ENCODE peak calls at places on chromosomes 4 and X, in seven cellular contexts. S, T, U, G, X, P and C are unnamed samples.

GRCh38 chr4:38009421-38009820 is 49.2 kb downstream of the PTTG2 start:
- DNase-seq in S (no peak), T (no peak), U (no peak), G (no peak), X (no peak), P (no peak), C (no peak)

GRCh38 chrX:117510453-117510852 is 606.2 kb downstream of the KLHL13 start:
- DNase-seq in S (no peak), T (no peak), U (peak; percentile 41), G (no peak), X (no peak), P (peak; percentile 11), C (no peak)

GRCh38 chr4:91325495-91325894 is 978.3 kb upstream of the GRID2 start:
- DNase-seq in S (no peak), T (no peak), U (no peak), G (no peak), X (no peak), P (peak; percentile 19), C (no peak)

GRCh38 chrX:41259516-41259915 is 74.4 kb upstream of the DDX3X start:
- DNase-seq in S (no peak), T (no peak), U (no peak), G (no peak), X (no peak), P (peak; percentile 15), C (no peak)

GRCh38 chr4:184331155-184331995 is 113.7 kb upstream of the ENPP6 start:
- DNase-seq in S (peak; percentile 83), T (peak; percentile 28), U (no peak), G (no peak), X (no peak), P (peak; percentile 40), C (no peak)

GRCh38 chrX:109954333-109954732 is 48.6 kb upstream of the TMEM164 start:
- DNase-seq in S (no peak), T (no peak), U (no peak), G (no peak), X (no peak), P (no peak), C (no peak)

GRCh38 chr4:180741703-180742102 is 1501.5 kb upstream of the TENM3 start:
- DNase-seq in S (no peak), T (no peak), U (no peak), G (no peak), X (no peak), P (no peak), C (no peak)

GRCh38 chr4:22897520-22898108 is 204.9 kb downstream of the GBA3 start:
- DNase-seq in S (no peak), T (no peak), U (peak; percentile 39), G (no peak), X (no peak), P (no peak), C (no peak)

GRCh38 chrX:14352511-14352910 is 176.8 kb upstream of the GLRA2 start:
- DNase-seq in S (no peak), T (no peak), U (no peak), G (no peak), X (no peak), P (no peak), C (no peak)

GRCh38 chrX:31603411-31604120 is 531.7 kb upstream of the FTHL17 start:
- DNase-seq in S (no peak), T (no peak), U (no peak), G (no peak), X (no peak), P (no peak), C (no peak)

GRCh38 chrX:37383313-37383712 is 34.1 kb downstream of the PRRG1 start:
- DNase-seq in S (no peak), T (no peak), U (no peak), G (no peak), X (no peak), P (no peak), C (no peak)

GRCh38 chr4:41257901-41258300 is 1.2 kb downstream of the UCHL1 start:
- DNase-seq in S (no peak), T (no peak), U (peak; percentile 57), G (no peak), X (no peak), P (no peak), C (no peak)

GRCh38 chr4:125368161-125368560 is 53.4 kb downstream of the FAT4 start:
- DNase-seq in S (no peak), T (no peak), U (no peak), G (no peak), X (no peak), P (no peak), C (no peak)

GRCh38 chr4:80489798-80490197 is 154.3 kb downstream of the CFAP299 start:
- DNase-seq in S (no peak), T (no peak), U (no peak), G (no peak), X (no peak), P (no peak), C (no peak)

GRCh38 chrX:155027509-155028066 is 944 bp downstream of the FUNDC2 start:
- DNase-seq in S (peak; percentile 21), T (no peak), U (no peak), G (no peak), X (no peak), P (peak; percentile 28), C (no peak)

GRCh38 chrX:147891886-147892285 is 19.8 kb upstream of the FMR1 start:
- DNase-seq in S (no peak), T (no peak), U (no peak), G (no peak), X (no peak), P (no peak), C (no peak)

GRCh38 chrX:155819966-155820491 is 61.1 kb upstream of the VAMP7 start:
- DNase-seq in S (peak; percentile 70), T (no peak), U (peak; percentile 68), G (peak; percentile 61), X (no peak), P (peak; percentile 74), C (peak; percentile 43)

GRCh38 chr4:59126159-59126558 is 2016.0 kb upstream of the IGFBP7 start:
- DNase-seq in S (no peak), T (no peak), U (no peak), G (no peak), X (no peak), P (no peak), C (no peak)

GRCh38 chr4:150368667-150369066 is 213.3 kb upstream of the MAB21L2 start:
- DNase-seq in S (no peak), T (no peak), U (no peak), G (no peak), X (no peak), P (no peak), C (no peak)

GRCh38 chr4:124337874-124338273 is 374.7 kb downstream of the ANKRD50 start:
- DNase-seq in S (no peak), T (no peak), U (no peak), G (peak; percentile 60), X (no peak), P (peak; percentile 57), C (no peak)

GRCh38 chr4:80265571-80266266 is 745 bp upstream of the FGF5 start:
- DNase-seq in S (no peak), T (no peak), U (peak; percentile 38), G (no peak), X (no peak), P (no peak), C (no peak)

GRCh38 chrX:105475801-105476200 is 255.3 kb upstream of the TEX13A start:
- DNase-seq in S (no peak), T (no peak), U (no peak), G (no peak), X (no peak), P (no peak), C (no peak)

GRCh38 chr4:121143126-121143525 is 21.0 kb downstream of the TNIP3 start:
- DNase-seq in S (no peak), T (no peak), U (no peak), G (no peak), X (no peak), P (no peak), C (no peak)

GRCh38 chr4:141711211-141711610 is 74.8 kb downstream of the IL15 start:
- DNase-seq in S (no peak), T (no peak), U (peak; percentile 16), G (no peak), X (no peak), P (peak; percentile 42), C (no peak)

GRCh38 chr4:98573791-98574190 is 84.6 kb downstream of the TSPAN5 start:
- DNase-seq in S (no peak), T (no peak), U (no peak), G (no peak), X (no peak), P (no peak), C (no peak)

GRCh38 chr4:5686338-5686737 is 22.0 kb downstream of the EVC2 start:
- DNase-seq in S (no peak), T (no peak), U (no peak), G (no peak), X (no peak), P (no peak), C (no peak)
- H3K36me3 ChIP-seq in S (peaks cover 58% of the 10 kb centered on the region), T (peaks cover 4% of the 10 kb centered on the region), U (no peaks in the 10 kb centered on the region), G (no peaks in the 10 kb centered on the region), X (peaks cover 18% of the 10 kb centered on the region), P (no peaks in the 10 kb centered on the region), C (no peaks in the 10 kb centered on the region)

GRCh38 chrX:71458866-71459265 is 74.0 kb upstream of the OGT start:
- DNase-seq in S (no peak), T (no peak), U (no peak), G (no peak), X (no peak), P (no peak), C (no peak)
- H3K36me3 ChIP-seq in S (peaks cover 82% of the 10 kb centered on the region), T (peaks cover 6% of the 10 kb centered on the region), U (no peaks in the 10 kb centered on the region), G (peaks cover 6% of the 10 kb centered on the region), X (peaks cover 19% of the 10 kb centered on the region), P (no peaks in the 10 kb centered on the region), C (peaks cover 39% of the 10 kb centered on the region)

DNA sequence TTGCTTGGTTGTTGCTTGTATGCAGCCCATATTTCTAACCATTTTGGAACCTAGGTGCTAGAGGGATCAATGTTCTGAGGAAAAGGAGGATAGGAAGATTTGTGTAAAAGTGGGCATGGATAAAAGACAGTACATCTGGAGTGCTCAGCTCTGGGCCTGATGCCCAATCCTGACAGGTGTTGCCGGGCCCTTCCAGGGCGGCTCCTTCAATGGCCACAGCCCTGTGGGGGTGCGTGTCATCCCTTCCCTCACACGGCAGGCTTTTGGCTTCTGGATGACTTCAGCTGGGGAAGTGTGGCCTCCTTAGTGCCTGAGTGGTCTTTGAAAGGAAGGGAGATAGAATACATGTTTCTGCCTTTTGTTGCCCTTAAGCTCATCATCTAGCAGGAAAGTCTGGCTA is 47.2 kb downstream of the NELFA start:
- DNase-seq in S (no peak), T (no peak), U (no peak), G (no peak), X (no peak), P (no peak), C (no peak)
- H3K36me3 ChIP-seq in S (peaks cover 71% of the 10 kb centered on the region), T (peaks cover 16% of the 10 kb centered on the region), U (peaks cover 4% of the 10 kb centered on the region), G (no peaks in the 10 kb centered on the region), X (peaks cover 9% of the 10 kb centered on the region), P (no peaks in the 10 kb centered on the region), C (no peaks in the 10 kb centered on the region)

GRCh38 chr4:153618831-153619230 is 65.2 kb upstream of the TLR2 start:
- DNase-seq in S (no peak), T (no peak), U (peak; percentile 16), G (no peak), X (no peak), P (no peak), C (no peak)

GRCh38 chr4:153619811-153620210 is 64.3 kb upstream of the TLR2 start:
- DNase-seq in S (no peak), T (no peak), U (peak; percentile 53), G (no peak), X (no peak), P (no peak), C (no peak)

GRCh38 chr4:153612878-153613277 is 71.2 kb upstream of the TLR2 start:
- DNase-seq in S (no peak), T (no peak), U (no peak), G (no peak), X (no peak), P (no peak), C (no peak)

GRCh38 chr4:153620352-153620751 is 63.7 kb upstream of the TLR2 start:
- DNase-seq in S (no peak), T (no peak), U (no peak), G (no peak), X (no peak), P (no peak), C (no peak)

GRCh38 chr4:153616005-153616555 is 68.0 kb upstream of the TLR2 start:
- DNase-seq in S (no peak), T (no peak), U (no peak), G (no peak), X (no peak), P (no peak), C (no peak)
- H3K36me3 ChIP-seq in S (peaks cover 21% of the 10 kb centered on the region), T (peaks cover 3% of the 10 kb centered on the region), U (peaks cover 6% of the 10 kb centered on the region), G (no peaks in the 10 kb centered on the region), X (peaks cover 3% of the 10 kb centered on the region), P (no peaks in the 10 kb centered on the region), C (peaks cover 9% of the 10 kb centered on the region)